ENCODE peak calls at places on chromosomes 7 and 10, in six cellular contexts. One of them, this sample, is unnamed.

GRCh38 chr7:151711906-151712771 is 164.8 kb downstream of the PRKAG2 start:
- DNase-seq in fibroblast of lung: no peak
- DNase-seq in neural progenitor cell: no peak
- DNase-seq in CD8-positive, alpha-beta T cell: no peak
- DNase-seq in CD8-positive, alpha-beta memory T cell: no peak
- DNase-seq in aorta: no peak
- DNase-seq in this sample: no peak

GRCh38 chr10:93938140-93938539 is 44.4 kb downstream of the SLC35G1 start:
- DNase-seq in fibroblast of lung: no peak
- DNase-seq in neural progenitor cell: no peak
- DNase-seq in CD8-positive, alpha-beta T cell: no peak
- DNase-seq in CD8-positive, alpha-beta memory T cell: no peak
- DNase-seq in aorta: no peak
- DNase-seq in this sample: no peak

GRCh38 chr10:18233775-18234174 is 93.6 kb downstream of the CACNB2 start:
- DNase-seq in fibroblast of lung: no peak
- DNase-seq in neural progenitor cell: peak; percentile 42
- DNase-seq in CD8-positive, alpha-beta T cell: no peak
- DNase-seq in CD8-positive, alpha-beta memory T cell: no peak
- DNase-seq in aorta: no peak
- DNase-seq in this sample: no peak

GRCh38 chr10:106285199-106285598 is 879.3 kb downstream of the SORCS1 start:
- DNase-seq in fibroblast of lung: no peak
- DNase-seq in neural progenitor cell: peak; percentile 23
- DNase-seq in CD8-positive, alpha-beta T cell: no peak
- DNase-seq in CD8-positive, alpha-beta memory T cell: no peak
- DNase-seq in aorta: no peak
- DNase-seq in this sample: no peak

GRCh38 chr7:158283016-158283974 is 304.3 kb downstream of the PTPRN2 start:
- DNase-seq in fibroblast of lung: no peak
- DNase-seq in neural progenitor cell: no peak
- DNase-seq in CD8-positive, alpha-beta T cell: no peak
- DNase-seq in CD8-positive, alpha-beta memory T cell: no peak
- DNase-seq in aorta: no peak
- DNase-seq in this sample: no peak

GRCh38 chr7:98567979-98568378 is 49.1 kb upstream of the NPTX2 start:
- DNase-seq in fibroblast of lung: no peak
- DNase-seq in neural progenitor cell: no peak
- DNase-seq in CD8-positive, alpha-beta T cell: no peak
- DNase-seq in CD8-positive, alpha-beta memory T cell: no peak
- DNase-seq in aorta: no peak
- DNase-seq in this sample: no peak

GRCh38 chr7:121755286-121755685 is 117.7 kb upstream of the PTPRZ1 start:
- DNase-seq in fibroblast of lung: no peak
- DNase-seq in neural progenitor cell: no peak
- DNase-seq in CD8-positive, alpha-beta T cell: no peak
- DNase-seq in CD8-positive, alpha-beta memory T cell: no peak
- DNase-seq in aorta: no peak
- DNase-seq in this sample: no peak

GRCh38 chr7:128094111-128094570 is 62.9 kb upstream of the LRRC4 start:
- DNase-seq in fibroblast of lung: no peak
- DNase-seq in neural progenitor cell: no peak
- DNase-seq in CD8-positive, alpha-beta T cell: no peak
- DNase-seq in CD8-positive, alpha-beta memory T cell: no peak
- DNase-seq in aorta: no peak
- DNase-seq in this sample: no peak

GRCh38 chr7:149753370-149754233 is 19.8 kb downstream of the ZNF467 start:
- DNase-seq in fibroblast of lung: peak; percentile 34
- DNase-seq in neural progenitor cell: peak; percentile 69
- DNase-seq in CD8-positive, alpha-beta T cell: no peak
- DNase-seq in CD8-positive, alpha-beta memory T cell: no peak
- DNase-seq in aorta: no peak
- DNase-seq in this sample: no peak

GRCh38 chr7:117134885-117135552 is 181.7 kb downstream of the ST7 start:
- DNase-seq in fibroblast of lung: peak; percentile 42
- DNase-seq in neural progenitor cell: no peak
- DNase-seq in CD8-positive, alpha-beta T cell: no peak
- DNase-seq in CD8-positive, alpha-beta memory T cell: no peak
- DNase-seq in aorta: no peak
- DNase-seq in this sample: no peak

GRCh38 chr10:34960983-34961382 is 129.2 kb downstream of the CUL2 start:
- DNase-seq in fibroblast of lung: peak; percentile 53
- DNase-seq in neural progenitor cell: no peak
- DNase-seq in CD8-positive, alpha-beta T cell: no peak
- DNase-seq in CD8-positive, alpha-beta memory T cell: no peak
- DNase-seq in aorta: peak; percentile 2
- DNase-seq in this sample: no peak

GRCh38 chr7:79997345-79997744 is 137.3 kb upstream of the GNAI1 start:
- DNase-seq in fibroblast of lung: no peak
- DNase-seq in neural progenitor cell: no peak
- DNase-seq in CD8-positive, alpha-beta T cell: no peak
- DNase-seq in CD8-positive, alpha-beta memory T cell: no peak
- DNase-seq in aorta: no peak
- DNase-seq in this sample: no peak

GRCh38 chr7:130966246-130967009 is 232.4 kb upstream of the KLF14 start:
- DNase-seq in fibroblast of lung: no peak
- DNase-seq in neural progenitor cell: no peak
- DNase-seq in CD8-positive, alpha-beta T cell: no peak
- DNase-seq in CD8-positive, alpha-beta memory T cell: no peak
- DNase-seq in aorta: no peak
- DNase-seq in this sample: no peak

GRCh38 chr10:71068811-71069411 is 143.5 kb upstream of the UNC5B start:
- DNase-seq in fibroblast of lung: peak; percentile 5
- DNase-seq in neural progenitor cell: peak; percentile 44
- DNase-seq in CD8-positive, alpha-beta T cell: no peak
- DNase-seq in CD8-positive, alpha-beta memory T cell: no peak
- DNase-seq in aorta: peak; percentile 90
- DNase-seq in this sample: no peak

GRCh38 chr10:76393875-76394706 is 962.7 kb downstream of the LRMDA start:
- DNase-seq in fibroblast of lung: no peak
- DNase-seq in neural progenitor cell: no peak
- DNase-seq in CD8-positive, alpha-beta T cell: no peak
- DNase-seq in CD8-positive, alpha-beta memory T cell: no peak
- DNase-seq in aorta: no peak
- DNase-seq in this sample: no peak

GRCh38 chr10:101229275-101230184 is at the start of gene LBX1:
- DNase-seq in fibroblast of lung: no peak
- DNase-seq in neural progenitor cell: peak; percentile 80
- DNase-seq in CD8-positive, alpha-beta T cell: no peak
- DNase-seq in CD8-positive, alpha-beta memory T cell: no peak
- DNase-seq in aorta: no peak
- DNase-seq in this sample: no peak

GRCh38 chr7:108071551-108071950 is 58.6 kb downstream of the LAMB4 start:
- DNase-seq in fibroblast of lung: no peak
- DNase-seq in neural progenitor cell: no peak
- DNase-seq in CD8-positive, alpha-beta T cell: no peak
- DNase-seq in CD8-positive, alpha-beta memory T cell: no peak
- DNase-seq in aorta: no peak
- DNase-seq in this sample: no peak

GRCh38 chr10:58436071-58436470 is 50.9 kb downstream of the TFAM start:
- DNase-seq in fibroblast of lung: no peak
- DNase-seq in neural progenitor cell: no peak
- DNase-seq in CD8-positive, alpha-beta T cell: no peak
- DNase-seq in CD8-positive, alpha-beta memory T cell: no peak
- DNase-seq in aorta: no peak
- DNase-seq in this sample: peak; percentile 87

GRCh38 chr10:122279725-122280141 is 8.6 kb downstream of the BTBD16 start:
- DNase-seq in fibroblast of lung: peak; percentile 43
- DNase-seq in neural progenitor cell: peak; percentile 76
- DNase-seq in CD8-positive, alpha-beta T cell: no peak
- DNase-seq in CD8-positive, alpha-beta memory T cell: no peak
- DNase-seq in aorta: no peak
- DNase-seq in this sample: peak; percentile 28

DNA sequence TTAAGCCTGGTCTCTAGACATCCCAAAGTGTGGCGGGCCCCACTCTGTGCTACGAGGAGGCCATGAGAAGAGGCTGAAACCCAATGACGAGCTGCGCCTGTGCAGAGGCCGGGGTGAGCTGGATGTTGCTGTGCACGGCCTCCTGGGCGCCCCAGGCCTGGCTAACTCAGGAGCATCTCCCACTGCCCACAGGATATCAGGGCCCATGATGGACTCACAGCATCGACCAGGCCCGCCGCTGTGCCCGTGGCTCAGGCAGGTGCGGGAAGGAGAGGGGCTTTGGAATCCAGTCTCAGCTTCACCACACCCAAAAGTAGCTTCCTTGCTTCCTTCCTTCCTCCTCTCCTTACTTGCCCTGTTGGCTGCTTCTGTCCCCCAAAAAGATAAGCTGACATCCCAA is 4.6 kb upstream of the CNPY1 start:
- DNase-seq in fibroblast of lung: no peak
- DNase-seq in neural progenitor cell: no peak
- DNase-seq in CD8-positive, alpha-beta T cell: no peak
- DNase-seq in CD8-positive, alpha-beta memory T cell: no peak
- DNase-seq in aorta: no peak
- DNase-seq in this sample: no peak
- H3K4me1 ChIP-seq in fibroblast of lung: no peaks in the 10 kb centered on the region
- H3K4me1 ChIP-seq in neural progenitor cell: no peaks in the 10 kb centered on the region
- H3K4me1 ChIP-seq in CD8-positive, alpha-beta T cell: no peaks in the 10 kb centered on the region
- H3K4me1 ChIP-seq in CD8-positive, alpha-beta memory T cell: no peaks in the 10 kb centered on the region
- H3K4me1 ChIP-seq in aorta: no peaks in the 10 kb centered on the region
- H3K4me1 ChIP-seq in this sample: no peaks in the 10 kb centered on the region

GRCh38 chr7:106110238-106110560 is 1.9 kb downstream of the SYPL1 start:
- DNase-seq in fibroblast of lung: peak; percentile 21
- DNase-seq in neural progenitor cell: no peak
- DNase-seq in CD8-positive, alpha-beta T cell: no peak
- DNase-seq in CD8-positive, alpha-beta memory T cell: no peak
- DNase-seq in aorta: no peak
- DNase-seq in this sample: no peak

GRCh38 chr7:106109521-106110237 is 2.4 kb downstream of the SYPL1 start:
- DNase-seq in fibroblast of lung: no peak
- DNase-seq in neural progenitor cell: no peak
- DNase-seq in CD8-positive, alpha-beta T cell: no peak
- DNase-seq in CD8-positive, alpha-beta memory T cell: no peak
- DNase-seq in aorta: no peak
- DNase-seq in this sample: no peak

GRCh38 chr7:106111671-106112117 is 418 bp downstream of the SYPL1 start:
- DNase-seq in fibroblast of lung: peak; percentile 71
- DNase-seq in neural progenitor cell: peak; percentile 82
- DNase-seq in CD8-positive, alpha-beta T cell: no peak
- DNase-seq in CD8-positive, alpha-beta memory T cell: no peak
- DNase-seq in aorta: peak; percentile 91
- DNase-seq in this sample: no peak

GRCh38 chr7:106110885-106111670 is 1.0 kb downstream of the SYPL1 start:
- DNase-seq in fibroblast of lung: peak; percentile 51
- DNase-seq in neural progenitor cell: peak; percentile 33
- DNase-seq in CD8-positive, alpha-beta T cell: no peak
- DNase-seq in CD8-positive, alpha-beta memory T cell: peak; percentile 1
- DNase-seq in aorta: no peak
- DNase-seq in this sample: no peak

GRCh38 chr7:106108988-106109387 is 3.1 kb downstream of the SYPL1 start:
- DNase-seq in fibroblast of lung: no peak
- DNase-seq in neural progenitor cell: peak; percentile 6
- DNase-seq in CD8-positive, alpha-beta T cell: no peak
- DNase-seq in CD8-positive, alpha-beta memory T cell: peak; percentile 5
- DNase-seq in aorta: no peak
- DNase-seq in this sample: no peak
- H3K4me3 ChIP-seq in fibroblast of lung: peak overlapping the region; percentile 2
- H3K4me3 ChIP-seq in neural progenitor cell: no peak overlapping the region
- H3K4me3 ChIP-seq in CD8-positive, alpha-beta T cell: no peak overlapping the region
- H3K4me3 ChIP-seq in CD8-positive, alpha-beta memory T cell: no peak overlapping the region
- H3K4me3 ChIP-seq in aorta: peak overlapping the region; percentile 3
- H3K4me3 ChIP-seq in this sample: no peak overlapping the region

GRCh38 chr10:3445688-3446087 is 273.1 kb upstream of the PITRM1 start:
- DNase-seq in fibroblast of lung: peak; percentile 61
- DNase-seq in neural progenitor cell: no peak
- DNase-seq in CD8-positive, alpha-beta T cell: no peak
- DNase-seq in CD8-positive, alpha-beta memory T cell: no peak
- DNase-seq in aorta: no peak
- DNase-seq in this sample: no peak

GRCh38 chr10:3439183-3439582 is 266.6 kb upstream of the PITRM1 start:
- DNase-seq in fibroblast of lung: no peak
- DNase-seq in neural progenitor cell: no peak
- DNase-seq in CD8-positive, alpha-beta T cell: no peak
- DNase-seq in CD8-positive, alpha-beta memory T cell: no peak
- DNase-seq in aorta: no peak
- DNase-seq in this sample: no peak

GRCh38 chr10:3438608-3439007 is 266.0 kb upstream of the PITRM1 start:
- DNase-seq in fibroblast of lung: no peak
- DNase-seq in neural progenitor cell: no peak
- DNase-seq in CD8-positive, alpha-beta T cell: no peak
- DNase-seq in CD8-positive, alpha-beta memory T cell: no peak
- DNase-seq in aorta: no peak
- DNase-seq in this sample: no peak

GRCh38 chr10:3446233-3446632 is 273.7 kb upstream of the PITRM1 start:
- DNase-seq in fibroblast of lung: no peak
- DNase-seq in neural progenitor cell: no peak
- DNase-seq in CD8-positive, alpha-beta T cell: no peak
- DNase-seq in CD8-positive, alpha-beta memory T cell: no peak
- DNase-seq in aorta: no peak
- DNase-seq in this sample: no peak

DNA sequence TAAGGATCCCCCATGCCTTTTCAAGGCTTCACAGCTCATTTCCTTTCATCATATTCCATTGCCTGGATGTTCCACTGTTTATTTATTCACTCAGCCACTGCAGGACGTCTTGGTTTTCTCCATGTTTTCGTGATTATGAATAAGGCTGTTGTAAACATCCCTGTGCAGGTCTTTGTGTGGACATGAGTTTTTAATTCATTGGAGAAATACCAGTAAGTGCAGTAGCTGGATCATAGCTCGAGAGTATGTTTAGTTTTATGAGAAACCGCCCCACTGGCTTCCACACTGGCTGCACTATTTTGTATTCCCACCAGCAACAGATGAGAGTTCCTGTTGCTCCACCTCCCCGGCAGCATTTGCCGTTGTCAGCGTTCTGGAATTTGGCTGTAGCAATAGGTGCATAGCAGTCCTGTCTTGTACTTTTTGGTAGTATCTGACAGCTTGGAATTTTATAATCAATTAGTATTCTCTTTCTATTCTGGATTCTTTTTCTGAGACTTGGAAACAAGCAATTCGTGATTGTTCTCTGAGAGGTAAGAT is 269.9 kb upstream of the PITRM1 start:
- DNase-seq in fibroblast of lung: no peak
- DNase-seq in neural progenitor cell: no peak
- DNase-seq in CD8-positive, alpha-beta T cell: no peak
- DNase-seq in CD8-positive, alpha-beta memory T cell: no peak
- DNase-seq in aorta: no peak
- DNase-seq in this sample: no peak
- H3K4me1 ChIP-seq in fibroblast of lung: no peaks in the 10 kb centered on the region
- H3K4me1 ChIP-seq in neural progenitor cell: peaks cover 2% of the 10 kb centered on the region
- H3K4me1 ChIP-seq in CD8-positive, alpha-beta T cell: no peaks in the 10 kb centered on the region
- H3K4me1 ChIP-seq in CD8-positive, alpha-beta memory T cell: no peaks in the 10 kb centered on the region
- H3K4me1 ChIP-seq in aorta: no peaks in the 10 kb centered on the region
- H3K4me1 ChIP-seq in this sample: no peaks in the 10 kb centered on the region

DNA sequence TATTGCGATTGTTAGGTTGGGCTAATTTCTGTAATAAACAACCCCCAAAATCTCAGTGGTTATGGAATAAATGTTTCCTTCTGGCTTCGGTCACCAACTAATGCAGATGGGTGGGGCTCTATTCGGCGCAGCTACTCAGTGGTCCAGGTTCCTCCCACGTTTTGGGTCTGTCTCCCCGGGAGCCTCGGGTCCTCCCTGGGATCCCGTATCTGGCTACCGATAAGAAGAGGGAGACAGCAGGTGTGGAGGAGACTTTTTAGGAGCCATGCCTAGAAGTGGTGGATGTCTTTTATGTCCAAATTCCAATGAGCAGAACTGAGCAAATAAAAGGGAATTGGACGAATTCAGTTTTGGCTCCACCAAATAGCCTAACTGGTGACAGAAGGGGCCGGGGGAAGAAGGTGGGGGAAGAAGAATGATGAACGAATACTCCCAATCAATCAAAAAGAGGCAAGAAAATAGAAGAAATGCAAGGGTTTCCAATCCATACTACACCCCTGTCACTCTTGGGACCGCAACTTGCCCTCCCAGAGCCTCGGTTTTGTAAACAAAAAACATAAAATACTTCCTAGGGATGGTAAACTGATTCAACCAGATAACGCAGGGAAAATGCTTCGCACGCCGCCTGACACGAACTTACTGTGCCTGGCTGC is 498 bp upstream of the C10orf53 start:
- DNase-seq in fibroblast of lung: no peak
- DNase-seq in neural progenitor cell: no peak
- DNase-seq in CD8-positive, alpha-beta T cell: no peak
- DNase-seq in CD8-positive, alpha-beta memory T cell: no peak
- DNase-seq in aorta: no peak
- DNase-seq in this sample: no peak
- H3K4me3 ChIP-seq in fibroblast of lung: peak overlapping the region; percentile 33
- H3K4me3 ChIP-seq in neural progenitor cell: peak overlapping the region; percentile 55
- H3K4me3 ChIP-seq in CD8-positive, alpha-beta T cell: no peak overlapping the region
- H3K4me3 ChIP-seq in CD8-positive, alpha-beta memory T cell: no peak overlapping the region
- H3K4me3 ChIP-seq in aorta: no peak overlapping the region
- H3K4me3 ChIP-seq in this sample: no peak overlapping the region

This sample was measured in RWPE2.